ENCODE peak calls at places on chromosomes 12 and 14, in eight cellular contexts. Q is stimulated activated CD4-positive, alpha-beta T cell treated with anti-CD3 and anti-CD28 coated beads, Interleukin-1b, Interleukin-23, amount 100 ng/mL, for 24 hours; Y is stimulated activated CD8-positive, alpha-beta memory T cell treated with anti-CD3 and anti-CD28 coated beads, Interleukin-4, amount 100 ng/mL, for 4 hours; K is foreskin fibroblast; B is cardiac muscle cell; H is T-helper 1 cell; W is H7; F is GM12865. I is an unnamed sample.

GRCh38 chr12:3149505-3150307 is 72.5 kb downstream of the TSPAN9 start:
- DNase-seq in Q (no peak), Y (no peak), K (no peak), B (no peak), H (no peak), W (no peak), F (no peak), I (no peak)

GRCh38 chr12:9667403-9667802 is 2.1 kb upstream of the CLEC2D start:
- DNase-seq in Q (no peak), Y (no peak), K (no peak), B (no peak), H (no peak), W (no peak), F (peak), I (no peak)

GRCh38 chr12:94815958-94816357 is 165.6 kb upstream of the TMCC3 start:
- DNase-seq in Q (no peak), Y (no peak), K (no peak), B (no peak), H (no peak), W (peak), F (peak), I (no peak)

GRCh38 chr14:59190372-59190771 is 1.9 kb downstream of the DAAM1 start:
- DNase-seq in Q (no peak), Y (no peak), K (peak), B (peak), H (no peak), W (peak), F (peak), I (no peak)

GRCh38 chr14:100384819-100385813 is 62.0 kb downstream of the SLC25A47 start:
- DNase-seq in Q (no peak), Y (no peak), K (peak), B (peak), H (no peak), W (peak), F (no peak), I (no peak)

GRCh38 chr14:53603994-53604393 is 352.6 kb downstream of the BMP4 start:
- DNase-seq in Q (no peak), Y (no peak), K (no peak), B (no peak), H (no peak), W (no peak), F (peak), I (no peak)

GRCh38 chr12:119540476-119540875 is 53.1 kb upstream of the TMEM233 start:
- DNase-seq in Q (no peak), Y (no peak), K (no peak), B (no peak), H (no peak), W (no peak), F (no peak), I (no peak)

GRCh38 chr12:57101892-57102695 is 9.1 kb downstream of the STAT6 start:
- DNase-seq in Q (no peak), Y (no peak), K (no peak), B (no peak), H (no peak), W (peak), F (no peak), I (no peak)

GRCh38 chr14:102029956-102030355 is 56.9 kb downstream of the HSP90AA1 start:
- DNase-seq in Q (no peak), Y (no peak), K (no peak), B (no peak), H (no peak), W (no peak), F (no peak), I (no peak)

GRCh38 chr12:288687-289086 is 26.1 kb upstream of the SLC6A13 start:
- DNase-seq in Q (no peak), Y (no peak), K (no peak), B (peak), H (no peak), W (no peak), F (no peak), I (no peak)

GRCh38 chr12:124396544-124397398 is 101.9 kb downstream of the RFLNA start:
- DNase-seq in Q (no peak), Y (no peak), K (no peak), B (no peak), H (no peak), W (no peak), F (no peak), I (no peak)

GRCh38 chr12:75650989-75651695 is 139.7 kb upstream of the KRR1 start:
- DNase-seq in Q (no peak), Y (no peak), K (peak), B (peak), H (no peak), W (no peak), F (no peak), I (no peak)

GRCh38 chr14:69093551-69094421 is 59.1 kb downstream of the DCAF5 start:
- DNase-seq in Q (no peak), Y (no peak), K (peak), B (peak), H (no peak), W (no peak), F (no peak), I (no peak)

GRCh38 chr12:46462641-46463355 is 90.2 kb upstream of the SLC38A2 start:
- DNase-seq in Q (no peak), Y (no peak), K (no peak), B (no peak), H (no peak), W (no peak), F (no peak), I (no peak)

GRCh38 chr12:53302903-53303302 is 3.4 kb downstream of the MYG1 start:
- DNase-seq in Q (no peak), Y (no peak), K (no peak), B (no peak), H (no peak), W (no peak), F (no peak), I (no peak)

GRCh38 chr12:1523558-1524050 is 70.8 kb downstream of the FBXL14 start:
- DNase-seq in Q (no peak), Y (no peak), K (no peak), B (no peak), H (no peak), W (peak), F (no peak), I (no peak)

GRCh38 chr14:73140924-73141323 is 4.6 kb downstream of the PSEN1 start:
- DNase-seq in Q (no peak), Y (no peak), K (no peak), B (no peak), H (no peak), W (no peak), F (no peak), I (no peak)

GRCh38 chr14:75993567-75994041 is 8.0 kb downstream of the IFT43 start:
- DNase-seq in Q (no peak), Y (no peak), K (no peak), B (no peak), H (no peak), W (no peak), F (peak), I (no peak)

GRCh38 chr12:22048351-22049041 is 2.5 kb downstream of the CMAS start:
- DNase-seq in Q (no peak), Y (no peak), K (no peak), B (no peak), H (no peak), W (no peak), F (no peak), I (no peak)

GRCh38 chr14:68723808-68724268 is 69.0 kb downstream of the ZFP36L1 start:
- DNase-seq in Q (no peak), Y (no peak), K (no peak), B (no peak), H (no peak), W (no peak), F (no peak), I (no peak)

GRCh38 chr12:6363330-6364036 is 11.9 kb downstream of the SCNN1A start:
- DNase-seq in Q (peak), Y (peak), K (peak), B (peak), H (peak), W (peak), F (peak), I (peak)

GRCh38 chr12:34405286-34406227 is 383.3 kb downstream of the ALG10 start:
- DNase-seq in Q (no peak), Y (no peak), K (no peak), B (no peak), H (peak), W (peak), F (no peak), I (no peak)